ENCODE peak calls at places on chromosomes 4 and X, in ten cellular contexts. One of them, this sample, is unnamed.

GRCh38 chrX:1249101-1249887 is 19.3 kb upstream of the CSF2RA start:
- DNase-seq in NCI-H460: no peak
- DNase-seq in GM03348: peak
- DNase-seq in HFF-Myc: peak
- DNase-seq in HFFc6: peak
- DNase-seq in neural crest cell: peak
- DNase-seq in smooth muscle cell of the brain vasculature: no peak
- DNase-seq in amygdala: no peak
- DNase-seq in MCF 10A: no peak
- DNase-seq in right cardiac atrium: peak
- DNase-seq in this sample: peak

GRCh38 chr4:73257995-73258667 is 467 bp downstream of the ANKRD17 start:
- DNase-seq in NCI-H460: no peak
- DNase-seq in GM03348: peak
- DNase-seq in HFF-Myc: no peak
- DNase-seq in HFFc6: peak
- DNase-seq in neural crest cell: no peak
- DNase-seq in smooth muscle cell of the brain vasculature: no peak
- DNase-seq in amygdala: no peak
- DNase-seq in MCF 10A: peak
- DNase-seq in right cardiac atrium: peak
- DNase-seq in this sample: peak

GRCh38 chrX:53093177-53093655 is 726 bp upstream of the KANTR start:
- DNase-seq in NCI-H460: peak
- DNase-seq in GM03348: peak
- DNase-seq in HFF-Myc: no peak
- DNase-seq in HFFc6: peak
- DNase-seq in neural crest cell: peak
- DNase-seq in smooth muscle cell of the brain vasculature: no peak
- DNase-seq in amygdala: no peak
- DNase-seq in MCF 10A: peak
- DNase-seq in right cardiac atrium: peak
- DNase-seq in this sample: peak

GRCh38 chr4:137685357-137685756 is 153.1 kb upstream of the PCDH18 start:
- DNase-seq in NCI-H460: no peak
- DNase-seq in GM03348: peak
- DNase-seq in HFF-Myc: peak
- DNase-seq in HFFc6: no peak
- DNase-seq in neural crest cell: no peak
- DNase-seq in smooth muscle cell of the brain vasculature: no peak
- DNase-seq in amygdala: no peak
- DNase-seq in MCF 10A: no peak
- DNase-seq in right cardiac atrium: no peak
- DNase-seq in this sample: no peak

GRCh38 chr4:87035881-87036509 is 101.2 kb downstream of the AFF1 start:
- DNase-seq in NCI-H460: no peak
- DNase-seq in GM03348: no peak
- DNase-seq in HFF-Myc: no peak
- DNase-seq in HFFc6: no peak
- DNase-seq in neural crest cell: no peak
- DNase-seq in smooth muscle cell of the brain vasculature: no peak
- DNase-seq in amygdala: no peak
- DNase-seq in MCF 10A: no peak
- DNase-seq in right cardiac atrium: no peak
- DNase-seq in this sample: no peak

GRCh38 chr4:120926358-120927025 is 4.0 kb upstream of the PRDM5 start:
- DNase-seq in NCI-H460: no peak
- DNase-seq in GM03348: no peak
- DNase-seq in HFF-Myc: no peak
- DNase-seq in HFFc6: no peak
- DNase-seq in neural crest cell: no peak
- DNase-seq in smooth muscle cell of the brain vasculature: no peak
- DNase-seq in amygdala: no peak
- DNase-seq in MCF 10A: no peak
- DNase-seq in right cardiac atrium: no peak
- DNase-seq in this sample: no peak

GRCh38 chr4:142293536-142293935 is 552.6 kb downstream of the INPP4B start:
- DNase-seq in NCI-H460: peak
- DNase-seq in GM03348: no peak
- DNase-seq in HFF-Myc: no peak
- DNase-seq in HFFc6: peak
- DNase-seq in neural crest cell: no peak
- DNase-seq in smooth muscle cell of the brain vasculature: no peak
- DNase-seq in amygdala: no peak
- DNase-seq in MCF 10A: no peak
- DNase-seq in right cardiac atrium: no peak
- DNase-seq in this sample: no peak

GRCh38 chr4:961651-962230 is 11.6 kb downstream of the DGKQ start:
- DNase-seq in NCI-H460: no peak
- DNase-seq in GM03348: no peak
- DNase-seq in HFF-Myc: no peak
- DNase-seq in HFFc6: no peak
- DNase-seq in neural crest cell: no peak
- DNase-seq in smooth muscle cell of the brain vasculature: no peak
- DNase-seq in amygdala: no peak
- DNase-seq in MCF 10A: no peak
- DNase-seq in right cardiac atrium: peak
- DNase-seq in this sample: no peak

GRCh38 chrX:45850197-45850774 is 649.6 kb upstream of the DIPK2B start:
- DNase-seq in NCI-H460: no peak
- DNase-seq in GM03348: no peak
- DNase-seq in HFF-Myc: no peak
- DNase-seq in HFFc6: no peak
- DNase-seq in neural crest cell: peak
- DNase-seq in smooth muscle cell of the brain vasculature: no peak
- DNase-seq in amygdala: no peak
- DNase-seq in MCF 10A: peak
- DNase-seq in right cardiac atrium: no peak
- DNase-seq in this sample: peak

GRCh38 chrX:138938003-138938402 is 226.5 kb upstream of the FGF13 start:
- DNase-seq in NCI-H460: no peak
- DNase-seq in GM03348: no peak
- DNase-seq in HFF-Myc: no peak
- DNase-seq in HFFc6: no peak
- DNase-seq in neural crest cell: no peak
- DNase-seq in smooth muscle cell of the brain vasculature: no peak
- DNase-seq in amygdala: no peak
- DNase-seq in MCF 10A: no peak
- DNase-seq in right cardiac atrium: no peak
- DNase-seq in this sample: no peak

GRCh38 chr4:8157496-8157895 is 1.1 kb downstream of the ABLIM2 start:
- DNase-seq in NCI-H460: no peak
- DNase-seq in GM03348: no peak
- DNase-seq in HFF-Myc: no peak
- DNase-seq in HFFc6: no peak
- DNase-seq in neural crest cell: no peak
- DNase-seq in smooth muscle cell of the brain vasculature: no peak
- DNase-seq in amygdala: no peak
- DNase-seq in MCF 10A: peak
- DNase-seq in right cardiac atrium: peak
- DNase-seq in this sample: no peak

GRCh38 chrX:123648028-123648810 is 84.6 kb downstream of the THOC2 start:
- DNase-seq in NCI-H460: no peak
- DNase-seq in GM03348: peak
- DNase-seq in HFF-Myc: peak
- DNase-seq in HFFc6: no peak
- DNase-seq in neural crest cell: peak
- DNase-seq in smooth muscle cell of the brain vasculature: peak
- DNase-seq in amygdala: no peak
- DNase-seq in MCF 10A: no peak
- DNase-seq in right cardiac atrium: no peak
- DNase-seq in this sample: peak

GRCh38 chrX:43446752-43447151 is 209.3 kb upstream of the MAOA start:
- DNase-seq in NCI-H460: no peak
- DNase-seq in GM03348: no peak
- DNase-seq in HFF-Myc: no peak
- DNase-seq in HFFc6: no peak
- DNase-seq in neural crest cell: no peak
- DNase-seq in smooth muscle cell of the brain vasculature: no peak
- DNase-seq in amygdala: no peak
- DNase-seq in MCF 10A: peak
- DNase-seq in right cardiac atrium: no peak
- DNase-seq in this sample: no peak

GRCh38 chr4:878796-879729 is 53.1 kb downstream of the GAK start:
- DNase-seq in NCI-H460: no peak
- DNase-seq in GM03348: no peak
- DNase-seq in HFF-Myc: no peak
- DNase-seq in HFFc6: no peak
- DNase-seq in neural crest cell: no peak
- DNase-seq in smooth muscle cell of the brain vasculature: no peak
- DNase-seq in amygdala: no peak
- DNase-seq in MCF 10A: no peak
- DNase-seq in right cardiac atrium: no peak
- DNase-seq in this sample: no peak

GRCh38 chrX:43953218-43953617 is 20.0 kb downstream of the NDP start:
- DNase-seq in NCI-H460: no peak
- DNase-seq in GM03348: peak
- DNase-seq in HFF-Myc: no peak
- DNase-seq in HFFc6: no peak
- DNase-seq in neural crest cell: no peak
- DNase-seq in smooth muscle cell of the brain vasculature: no peak
- DNase-seq in amygdala: no peak
- DNase-seq in MCF 10A: no peak
- DNase-seq in right cardiac atrium: no peak
- DNase-seq in this sample: no peak

GRCh38 chrX:151359341-151359740 is 37.7 kb upstream of the VMA21 start:
- DNase-seq in NCI-H460: no peak
- DNase-seq in GM03348: no peak
- DNase-seq in HFF-Myc: no peak
- DNase-seq in HFFc6: no peak
- DNase-seq in neural crest cell: no peak
- DNase-seq in smooth muscle cell of the brain vasculature: no peak
- DNase-seq in amygdala: no peak
- DNase-seq in MCF 10A: no peak
- DNase-seq in right cardiac atrium: no peak
- DNase-seq in this sample: no peak

GRCh38 chr4:128159967-128160366 is 98.9 kb downstream of the LARP1B start:
- DNase-seq in NCI-H460: peak
- DNase-seq in GM03348: no peak
- DNase-seq in HFF-Myc: peak
- DNase-seq in HFFc6: peak
- DNase-seq in neural crest cell: no peak
- DNase-seq in smooth muscle cell of the brain vasculature: peak
- DNase-seq in amygdala: no peak
- DNase-seq in MCF 10A: peak
- DNase-seq in right cardiac atrium: no peak
- DNase-seq in this sample: no peak

GRCh38 chr4:104901438-104901837 is 245.2 kb upstream of the TET2 start:
- DNase-seq in NCI-H460: no peak
- DNase-seq in GM03348: no peak
- DNase-seq in HFF-Myc: no peak
- DNase-seq in HFFc6: no peak
- DNase-seq in neural crest cell: no peak
- DNase-seq in smooth muscle cell of the brain vasculature: no peak
- DNase-seq in amygdala: no peak
- DNase-seq in MCF 10A: no peak
- DNase-seq in right cardiac atrium: no peak
- DNase-seq in this sample: no peak

GRCh38 chr4:145795535-145795934 is 115.6 kb downstream of the C4orf51 start:
- DNase-seq in NCI-H460: no peak
- DNase-seq in GM03348: no peak
- DNase-seq in HFF-Myc: no peak
- DNase-seq in HFFc6: no peak
- DNase-seq in neural crest cell: no peak
- DNase-seq in smooth muscle cell of the brain vasculature: no peak
- DNase-seq in amygdala: no peak
- DNase-seq in MCF 10A: no peak
- DNase-seq in right cardiac atrium: no peak
- DNase-seq in this sample: no peak

GRCh38 chr4:108683479-108683878 is 33.1 kb downstream of the OSTC start:
- DNase-seq in NCI-H460: peak
- DNase-seq in GM03348: peak
- DNase-seq in HFF-Myc: no peak
- DNase-seq in HFFc6: peak
- DNase-seq in neural crest cell: no peak
- DNase-seq in smooth muscle cell of the brain vasculature: peak
- DNase-seq in amygdala: no peak
- DNase-seq in MCF 10A: peak
- DNase-seq in right cardiac atrium: no peak
- DNase-seq in this sample: no peak

GRCh38 chrX:152907084-152907651 is 9.3 kb downstream of the ZNF185 start:
- DNase-seq in NCI-H460: no peak
- DNase-seq in GM03348: no peak
- DNase-seq in HFF-Myc: no peak
- DNase-seq in HFFc6: no peak
- DNase-seq in neural crest cell: peak
- DNase-seq in smooth muscle cell of the brain vasculature: no peak
- DNase-seq in amygdala: no peak
- DNase-seq in MCF 10A: no peak
- DNase-seq in right cardiac atrium: peak
- DNase-seq in this sample: no peak

GRCh38 chr4:6179362-6179761 is 21.0 kb downstream of the JAKMIP1 start:
- DNase-seq in NCI-H460: no peak
- DNase-seq in GM03348: no peak
- DNase-seq in HFF-Myc: no peak
- DNase-seq in HFFc6: no peak
- DNase-seq in neural crest cell: no peak
- DNase-seq in smooth muscle cell of the brain vasculature: no peak
- DNase-seq in amygdala: no peak
- DNase-seq in MCF 10A: no peak
- DNase-seq in right cardiac atrium: no peak
- DNase-seq in this sample: no peak

GRCh38 chrX:70134116-70134477 is 850 bp downstream of the IGBP1 start:
- DNase-seq in NCI-H460: no peak
- DNase-seq in GM03348: peak
- DNase-seq in HFF-Myc: no peak
- DNase-seq in HFFc6: peak
- DNase-seq in neural crest cell: no peak
- DNase-seq in smooth muscle cell of the brain vasculature: no peak
- DNase-seq in amygdala: no peak
- DNase-seq in MCF 10A: no peak
- DNase-seq in right cardiac atrium: no peak
- DNase-seq in this sample: no peak

GRCh38 chr4:77092832-77093800 is 17.3 kb upstream of the CCNI start:
- DNase-seq in NCI-H460: no peak
- DNase-seq in GM03348: peak
- DNase-seq in HFF-Myc: no peak
- DNase-seq in HFFc6: no peak
- DNase-seq in neural crest cell: no peak
- DNase-seq in smooth muscle cell of the brain vasculature: no peak
- DNase-seq in amygdala: no peak
- DNase-seq in MCF 10A: peak
- DNase-seq in right cardiac atrium: no peak
- DNase-seq in this sample: no peak

GRCh38 chr4:156875697-156876096 is 95.9 kb downstream of the PDGFC start:
- DNase-seq in NCI-H460: no peak
- DNase-seq in GM03348: no peak
- DNase-seq in HFF-Myc: no peak
- DNase-seq in HFFc6: no peak
- DNase-seq in neural crest cell: no peak
- DNase-seq in smooth muscle cell of the brain vasculature: no peak
- DNase-seq in amygdala: no peak
- DNase-seq in MCF 10A: no peak
- DNase-seq in right cardiac atrium: peak
- DNase-seq in this sample: no peak

GRCh38 chrX:41108007-41108683 is 22.9 kb downstream of the USP9X start:
- DNase-seq in NCI-H460: no peak
- DNase-seq in GM03348: no peak
- DNase-seq in HFF-Myc: no peak
- DNase-seq in HFFc6: peak
- DNase-seq in neural crest cell: no peak
- DNase-seq in smooth muscle cell of the brain vasculature: no peak
- DNase-seq in amygdala: no peak
- DNase-seq in MCF 10A: no peak
- DNase-seq in right cardiac atrium: no peak
- DNase-seq in this sample: no peak

GRCh38 chr4:143768007-143768591 is 67.6 kb upstream of the FREM3 start:
- DNase-seq in NCI-H460: peak
- DNase-seq in GM03348: peak
- DNase-seq in HFF-Myc: no peak
- DNase-seq in HFFc6: peak
- DNase-seq in neural crest cell: no peak
- DNase-seq in smooth muscle cell of the brain vasculature: no peak
- DNase-seq in amygdala: no peak
- DNase-seq in MCF 10A: peak
- DNase-seq in right cardiac atrium: no peak
- DNase-seq in this sample: no peak

GRCh38 chrX:149198980-149199732 is 305.9 kb downstream of the IDS start:
- DNase-seq in NCI-H460: no peak
- DNase-seq in GM03348: no peak
- DNase-seq in HFF-Myc: no peak
- DNase-seq in HFFc6: no peak
- DNase-seq in neural crest cell: no peak
- DNase-seq in smooth muscle cell of the brain vasculature: no peak
- DNase-seq in amygdala: no peak
- DNase-seq in MCF 10A: no peak
- DNase-seq in right cardiac atrium: no peak
- DNase-seq in this sample: no peak

This sample was measured in Caco-2.